ENCODE peak calls at places on chromosomes 11 and 22, in eight cellular contexts. I is heart left ventricle, T is ovary, X is tibial nerve, K is Peyer's patch, O is GM12892, J is body of pancreas, L is stomach. C is an unnamed sample.

GRCh38 chr11:65280646-65281045 is 18.9 kb downstream of the POLA2 start:
- DNase-seq in T (no peak), J (no peak), L (no peak), X (no peak), I (no peak), O (no peak), K (no peak), C (no peak)

GRCh38 chr11:120748485-120748814 is 236.9 kb downstream of the GRIK4 start:
- DNase-seq in T (no peak), K (no peak), J (no peak), I (no peak), O (no peak), X (no peak), L (no peak), C (no peak)

GRCh38 chr11:131246589-131247164 is 123.7 kb upstream of the NTM start:
- DNase-seq in O (no peak), L (peak), I (no peak), T (no peak), X (no peak), K (no peak), J (peak), C (no peak)

GRCh38 chr11:122781378-122782040 is 56.8 kb upstream of the CRTAM start:
- DNase-seq in K (peak), T (peak), L (peak), I (peak), X (peak), O (peak), J (peak), C (peak)

GRCh38 chr11:36069576-36070214 is 125.8 kb downstream of the LDLRAD3 start:
- DNase-seq in T (no peak), K (no peak), J (no peak), X (no peak), I (no peak), L (no peak), O (no peak), C (no peak)

GRCh38 chr11:64718084-64718779 is 4.8 kb downstream of the NRXN2 start:
- DNase-seq in K (no peak), L (no peak), T (no peak), I (no peak), O (no peak), X (no peak), J (no peak), C (no peak)

GRCh38 chr22:27435839-27436581 is 365.5 kb downstream of the MN1 start:
- DNase-seq in K (no peak), X (peak), I (peak), L (no peak), T (peak), O (no peak), J (no peak), C (no peak)

GRCh38 chr11:37525336-37525735 is 927.3 kb upstream of the RAG2 start:
- DNase-seq in T (no peak), J (no peak), K (no peak), L (no peak), I (no peak), X (no peak), O (no peak), C (no peak)

GRCh38 chr11:110345756-110346155 is 49.3 kb upstream of the RDX start:
- DNase-seq in X (no peak), K (no peak), L (no peak), O (no peak), I (no peak), T (no peak), J (no peak), C (no peak)

GRCh38 chr11:17458268-17458667 is 18.4 kb downstream of the ABCC8 start:
- DNase-seq in I (no peak), X (no peak), K (no peak), L (no peak), J (no peak), T (no peak), O (no peak), C (no peak)

GRCh38 chr11:105449100-105449734 is 160.7 kb upstream of the GRIA4 start:
- DNase-seq in T (no peak), I (no peak), X (no peak), J (no peak), K (no peak), O (no peak), L (no peak), C (no peak)

GRCh38 chr22:38176170-38176741 is 5.4 kb downstream of the PLA2G6 start:
- DNase-seq in O (peak), K (peak), X (peak), I (peak), L (peak), J (no peak), T (peak), C (peak)

GRCh38 chr11:7639643-7640025 is 33.7 kb downstream of the CYB5R2 start:
- DNase-seq in J (peak), I (no peak), X (no peak), O (no peak), K (peak), T (no peak), L (peak), C (peak)

GRCh38 chr11:125452125-125452470 is 44.0 kb downstream of the FEZ1 start:
- DNase-seq in L (no peak), X (no peak), I (no peak), J (no peak), T (no peak), O (no peak), K (no peak), C (no peak)

GRCh38 chr11:6022954-6023353 is 7.6 kb downstream of the OR56A1 start:
- DNase-seq in T (no peak), J (no peak), L (no peak), O (no peak), I (peak), K (no peak), X (no peak), C (no peak)

GRCh38 chr11:22479133-22479690 is 141.0 kb downstream of the SLC17A6 start:
- DNase-seq in K (no peak), L (no peak), I (no peak), T (no peak), O (no peak), X (no peak), J (peak), C (no peak)

GRCh38 chr11:85712953-85713352 is 27.0 kb upstream of the CCDC89 start:
- DNase-seq in T (no peak), X (no peak), J (no peak), K (no peak), L (no peak), O (no peak), I (no peak), C (no peak)

GRCh38 chr11:70272009-70272408 is 1.5 kb downstream of the PPFIA1 start:
- DNase-seq in J (no peak), K (no peak), L (no peak), X (no peak), I (no peak), T (no peak), O (no peak), C (no peak)

GRCh38 chr11:70270104-70270876 is at the start of gene PPFIA1:
- DNase-seq in K (peak), O (peak), I (peak), T (peak), J (peak), L (peak), X (peak), C (peak)

GRCh38 chr11:70271635-70271953 is 1.1 kb downstream of the PPFIA1 start:
- DNase-seq in O (no peak), I (no peak), X (no peak), L (no peak), T (no peak), K (no peak), J (no peak), C (no peak)

GRCh38 chr11:70268526-70268925 is 2.0 kb upstream of the PPFIA1 start:
- DNase-seq in J (no peak), I (no peak), T (no peak), K (no peak), X (no peak), O (no peak), L (no peak), C (no peak)

DNA sequence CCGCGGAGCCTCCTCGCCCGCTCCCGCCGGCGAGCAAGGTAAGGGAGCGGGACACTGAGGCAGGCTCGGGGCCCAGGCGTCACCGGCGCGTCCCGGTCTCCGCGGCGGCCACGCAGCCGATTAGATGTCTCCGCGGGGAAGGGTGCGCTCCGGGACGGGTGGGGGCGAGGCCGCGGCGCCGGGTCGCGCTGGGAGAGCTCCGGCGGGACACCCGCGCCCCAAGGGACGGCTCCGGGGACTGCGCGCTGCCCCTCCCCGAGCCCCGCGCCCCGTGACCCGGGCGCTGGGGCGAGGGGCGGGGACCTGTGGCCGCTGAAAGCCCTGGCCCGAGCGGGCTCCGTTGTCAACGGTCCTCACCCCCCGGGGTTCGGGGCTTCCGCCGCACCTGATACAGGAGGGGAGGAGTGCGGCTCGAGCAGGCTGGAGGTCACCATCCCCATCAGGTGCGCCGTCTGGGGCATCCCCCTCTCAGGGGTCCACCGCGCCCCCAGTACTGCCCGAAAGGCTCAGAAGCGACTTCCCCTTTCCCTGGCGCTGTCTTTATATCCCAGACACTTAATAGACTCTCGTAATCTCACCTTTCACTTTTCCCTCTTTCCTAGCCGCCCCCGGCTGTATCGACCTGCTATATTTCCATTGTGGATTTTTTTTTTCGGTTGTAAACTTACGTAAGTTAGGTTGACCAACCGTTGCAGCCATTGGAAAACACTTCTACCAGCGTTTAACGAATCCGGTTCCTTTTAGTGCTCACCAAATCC is 566 bp downstream of the PPFIA1 start:
- DNase-seq in J (peak), T (no peak), I (peak), L (peak), X (no peak), K (peak), O (peak), C (no peak)
- TF ChIP-seq POLR2A in J (peak), T (no peak), I (peak), L (no peak), X (no peak), K (peak), O (no peak), C (no peak)

DNA sequence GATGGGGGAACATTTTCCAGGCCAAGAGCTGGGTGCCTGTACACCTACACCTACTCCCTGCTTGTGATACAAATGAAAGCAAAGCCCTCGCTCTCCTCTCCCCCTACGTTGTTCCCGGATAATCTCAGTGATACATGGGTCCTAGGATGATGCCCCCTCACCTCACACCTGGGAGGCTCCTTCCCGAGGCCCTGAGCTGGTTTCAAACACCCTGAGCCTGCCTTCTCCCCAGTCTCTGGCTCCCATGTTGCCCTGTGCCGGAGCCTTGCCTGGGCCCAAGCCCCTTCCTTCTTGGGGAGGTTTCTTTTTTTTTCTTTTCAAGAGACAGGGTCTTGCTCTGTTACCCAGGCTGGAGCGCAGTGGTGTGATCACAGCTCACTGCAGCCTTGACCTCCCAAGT is 23.3 kb downstream of the TRMU start:
- DNase-seq in T (no peak), I (no peak), X (no peak), J (no peak), K (no peak), O (no peak), L (no peak), C (no peak)
- TF ChIP-seq POLR2A in T (no peak), I (no peak), X (no peak), J (no peak), K (no peak), O (no peak), L (no peak), C (no peak)

DNA sequence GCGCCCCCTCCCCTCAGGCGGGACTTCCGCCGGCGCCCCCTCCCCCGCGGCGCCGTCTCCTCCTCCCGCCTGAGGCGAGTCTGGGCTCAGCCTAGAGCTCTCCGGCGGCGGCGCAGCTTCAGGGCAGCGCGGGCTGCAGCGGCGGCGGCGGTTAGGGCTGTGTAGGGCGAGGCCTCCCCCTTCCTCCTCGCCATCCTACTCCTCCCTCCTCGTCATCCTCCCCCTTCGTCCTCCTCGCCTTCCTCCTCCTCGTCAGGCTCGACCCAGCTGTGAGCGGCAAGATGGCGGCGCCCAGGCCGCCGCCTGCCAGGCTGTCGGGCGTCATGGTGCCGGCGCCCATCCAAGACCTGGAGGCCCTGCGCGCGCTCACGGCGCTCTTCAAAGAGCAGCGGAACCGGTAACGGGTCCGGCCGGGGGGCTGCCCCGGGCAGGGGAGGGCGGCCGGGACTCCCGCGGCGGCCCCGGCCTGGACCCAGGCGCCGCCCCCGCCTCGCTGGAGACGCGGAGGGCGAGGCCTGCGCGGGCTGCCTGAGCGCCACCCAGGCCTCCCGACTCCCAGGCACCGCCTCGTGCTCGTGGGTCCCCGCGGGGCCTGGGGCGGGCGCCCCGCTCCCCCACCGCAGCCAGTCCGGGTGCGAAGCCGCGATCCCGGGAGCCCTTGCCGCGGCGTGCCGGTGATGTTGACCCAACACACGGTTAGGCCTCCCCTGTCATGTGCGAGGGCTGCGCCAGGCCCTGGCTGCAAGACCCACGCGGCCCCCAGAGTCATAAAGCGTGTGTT is at the start of gene ATXN10:
- DNase-seq in O (peak), I (peak), K (peak), L (peak), J (peak), X (no peak), T (peak), C (peak)
- TF ChIP-seq POLR2A in O (peak), I (peak), K (peak), L (no peak), J (peak), X (no peak), T (peak), C (no peak)

GRCh38 chr11:45665206-45665932 is at the start of gene CHST1:
- DNase-seq in T (peak), J (peak), O (no peak), K (peak), X (no peak), I (peak), L (peak), C (no peak)
- TF ChIP-seq POLR2A in T (no peak), J (no peak), O (no peak), K (no peak), X (no peak), I (peak), L (no peak), C (no peak)

GRCh38 chr11:61880454-61880853 is 10.9 kb downstream of the FADS3 start:
- DNase-seq in K (peak), X (no peak), J (no peak), L (no peak), I (no peak), T (no peak), O (no peak), C (no peak)

GRCh38 chr11:61879152-61879551 is 12.2 kb downstream of the FADS3 start:
- DNase-seq in J (no peak), L (no peak), O (no peak), K (no peak), T (no peak), I (no peak), X (no peak), C (no peak)

GRCh38 chr11:61881397-61881796 is 9.9 kb downstream of the FADS3 start:
- DNase-seq in X (no peak), J (no peak), K (no peak), O (no peak), I (peak), T (no peak), L (no peak), C (no peak)

GRCh38 chr11:61882879-61883278 is 8.5 kb downstream of the FADS3 start:
- DNase-seq in L (no peak), X (no peak), J (no peak), T (no peak), K (no peak), I (no peak), O (no peak), C (no peak)

DNA sequence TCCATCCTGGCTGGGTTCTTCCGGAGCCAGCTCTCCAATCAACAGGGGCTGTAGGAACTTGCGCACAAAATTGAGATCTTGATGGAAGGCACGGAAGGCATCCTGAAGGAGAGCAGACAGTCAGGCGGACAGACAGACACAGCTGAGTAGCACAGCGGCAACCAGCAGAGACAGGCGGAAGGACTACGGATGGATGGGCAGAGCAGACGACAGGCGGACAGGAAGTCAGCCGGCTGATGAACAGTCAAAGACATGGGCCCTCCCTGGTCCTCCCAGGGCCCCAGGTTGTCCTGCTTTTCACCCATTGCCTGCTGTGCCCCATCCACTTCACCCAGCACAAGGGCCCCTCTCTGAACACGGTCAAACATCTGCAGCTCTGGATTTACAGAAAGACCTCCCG is 11.3 kb downstream of the FADS3 start:
- DNase-seq in J (no peak), I (no peak), O (peak), T (no peak), L (no peak), K (peak), X (no peak), C (no peak)
- TF ChIP-seq POLR2A in J (no peak), I (no peak), O (peak), T (no peak), L (no peak), K (no peak), X (no peak), C (no peak)